ENCODE peak calls at places on chromosomes 13 and 19, in five cellular contexts. L is endothelial cell, J is dorsolateral prefrontal cortex, F is GM10248, Y is AG04450. T is an unnamed sample.

GRCh38 chr19:52981329-52981728 is 18.6 kb upstream of the ZNF816 start:
- DNase-seq in L (no peak), J (no peak), Y (no peak), F (no peak), T (no peak)

GRCh38 chr19:46862974-46863632 is 2.3 kb downstream of the ARHGAP35 start:
- DNase-seq in L (no peak), Y (no peak), F (no peak), J (no peak), T (no peak)

GRCh38 chr19:40342644-40343311 is 5.4 kb downstream of the C19orf47 start:
- DNase-seq in Y (no peak), F (no peak), L (no peak), J (no peak), T (no peak)

GRCh38 chr19:10552596-10553053 is 8.9 kb downstream of the ATG4D start:
- DNase-seq in J (no peak), L (no peak), F (no peak), Y (no peak), T (no peak)

GRCh38 chr19:39951065-39951650 is 16.7 kb upstream of the FCGBP start:
- DNase-seq in F (no peak), J (no peak), Y (no peak), L (no peak), T (no peak)

GRCh38 chr13:27971776-27972618 is 2.9 kb upstream of the CDX2 start:
- DNase-seq in L (no peak), J (no peak), F (no peak), Y (no peak), T (no peak)

GRCh38 chr13:45219123-45219891 is 18.5 kb upstream of the KCTD4 start:
- DNase-seq in J (no peak), F (no peak), L (no peak), Y (no peak), T (no peak)

GRCh38 chr19:43589680-43590079 is 6.3 kb downstream of the IRGQ start:
- DNase-seq in J (no peak), L (no peak), F (no peak), Y (no peak), T (no peak)

GRCh38 chr13:109605846-109606245 is 180.5 kb downstream of the IRS2 start:
- DNase-seq in F (no peak), Y (no peak), L (no peak), J (no peak), T (no peak)

GRCh38 chr13:93227280-93227905 is 786 bp downstream of the GPC6 start:
- DNase-seq in J (no peak), F (no peak), Y (no peak), L (peak), T (peak)

GRCh38 chr19:33883869-33884519 is 87.3 kb downstream of the KCTD15 start:
- DNase-seq in L (peak), F (no peak), J (no peak), Y (no peak), T (no peak)

GRCh38 chr19:1854542-1855039 is 6.3 kb upstream of the REXO1 start:
- DNase-seq in F (no peak), J (no peak), L (peak), Y (no peak), T (peak)

GRCh38 chr19:13143135-13143534 is 7.0 kb downstream of the STX10 start:
- DNase-seq in L (no peak), F (no peak), J (no peak), Y (no peak), T (no peak)

GRCh38 chr13:83312194-83312593 is 570.1 kb downstream of the SLITRK1 start:
- DNase-seq in F (no peak), L (no peak), J (no peak), Y (no peak), T (no peak)

GRCh38 chr19:7366701-7367420 is 18.1 kb downstream of the ARHGEF18 start:
- DNase-seq in F (peak), Y (no peak), J (no peak), L (no peak), T (no peak)

GRCh38 chr13:23384111-23384510 is 49.4 kb downstream of the SACS start:
- DNase-seq in J (no peak), Y (no peak), L (no peak), F (peak), T (no peak)

GRCh38 chr13:60162096-60162495 is 1.6 kb downstream of the DIAPH3 start:
- DNase-seq in F (no peak), L (no peak), Y (no peak), J (no peak), T (no peak)

GRCh38 chr13:59236309-59236939 is 927.3 kb downstream of the DIAPH3 start:
- DNase-seq in Y (no peak), F (no peak), L (no peak), J (no peak), T (no peak)

GRCh38 chr19:10510301-10510802 is 6.9 kb downstream of the S1PR5 start:
- DNase-seq in J (no peak), F (peak), L (peak), Y (no peak), T (peak)

GRCh38 chr19:49151339-49152217 is 3.6 kb downstream of the HRC start:
- DNase-seq in L (peak), Y (no peak), F (no peak), J (no peak), T (peak)

GRCh38 chr19:11054200-11054599 is 35.1 kb upstream of the LDLR start:
- DNase-seq in L (no peak), F (no peak), J (no peak), Y (no peak), T (no peak)

GRCh38 chr19:49638360-49638759 is 1.6 kb downstream of the RRAS start:
- DNase-seq in J (no peak), Y (no peak), L (no peak), F (no peak), T (no peak)

GRCh38 chr19:22620912-22621311 is 13.2 kb upstream of the ZNF492 start:
- DNase-seq in J (no peak), Y (no peak), L (no peak), F (no peak), T (no peak)

DNA sequence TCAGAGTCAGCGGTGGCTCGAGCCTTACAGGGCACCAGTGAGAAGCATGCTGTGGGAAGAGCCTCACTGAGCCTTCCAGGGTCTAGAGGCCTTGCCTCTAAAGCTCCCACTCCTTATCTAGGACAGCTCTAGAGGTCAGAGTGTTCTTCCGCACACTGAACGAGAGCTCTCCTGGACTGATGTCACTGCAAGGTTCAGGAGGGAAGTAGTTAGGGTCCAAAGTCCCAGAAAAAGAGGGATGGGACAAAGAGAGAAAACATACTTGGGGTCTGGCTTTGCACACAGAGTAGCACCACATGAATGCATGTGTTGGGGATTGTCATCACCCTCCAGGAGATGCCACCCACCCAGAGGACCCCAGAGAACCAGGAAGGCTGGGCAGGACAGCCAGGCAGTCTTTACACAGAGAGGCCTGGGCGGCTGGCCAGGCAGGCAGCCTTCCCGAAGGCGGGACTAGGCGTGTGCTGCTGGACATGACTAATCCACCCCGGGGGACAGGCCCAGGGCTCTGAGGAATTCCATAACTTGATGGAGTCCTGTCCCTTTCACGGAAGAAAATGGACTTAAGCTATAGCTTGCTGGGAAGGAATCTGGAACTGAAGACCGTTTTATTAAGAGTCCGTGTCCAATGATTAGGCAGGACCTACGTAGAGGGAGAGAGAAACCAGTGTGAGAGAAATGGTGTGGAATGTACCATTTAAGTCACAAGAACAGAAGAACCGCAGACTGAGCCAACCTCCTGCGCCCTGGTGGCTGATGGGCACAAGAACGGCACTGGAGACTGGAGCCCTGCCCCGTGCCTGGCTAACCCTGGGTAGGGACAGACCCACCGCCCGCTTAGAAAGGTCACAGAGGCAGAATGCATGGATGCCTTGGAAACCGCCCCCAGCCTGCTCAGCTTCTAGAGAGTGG is 16.7 kb upstream of the EPHX3 start:
- DNase-seq in L (no peak), J (no peak), Y (peak), F (no peak), T (no peak)
- TF ChIP-seq CTCF in L (no peak), J (no peak), Y (no peak), F (no peak), T (no peak)

GRCh38 chr13:41658057-41658642 is 200.8 kb downstream of the RGCC start:
- DNase-seq in F (no peak), J (no peak), Y (peak), L (no peak), T (no peak)
- TF ChIP-seq CTCF in F (no peak), J (no peak), Y (peak), L (no peak), T (no peak)

DNA sequence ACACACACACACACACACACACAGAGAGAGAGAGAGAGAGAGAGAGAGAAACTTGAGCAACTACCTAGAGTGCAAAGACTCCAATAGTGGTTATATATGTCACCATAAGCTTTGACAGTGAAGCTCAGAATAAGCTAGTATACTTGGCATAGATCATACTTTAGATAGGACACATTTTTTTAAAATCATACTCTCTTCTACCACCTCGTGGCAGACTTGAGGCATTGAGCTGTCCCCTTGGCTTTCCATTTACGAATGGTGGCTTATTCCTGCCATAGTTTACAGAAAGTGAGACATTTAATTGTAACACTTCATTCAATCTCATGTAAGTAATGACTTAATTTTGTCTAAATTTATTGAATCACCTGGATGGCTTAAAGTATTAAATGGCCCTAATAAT is 108.2 kb downstream of the EDNRB start:
- DNase-seq in L (no peak), Y (no peak), J (no peak), F (peak), T (no peak)
- TF ChIP-seq CTCF in L (no peak), Y (peak), J (peak), F (peak), T (peak)

GRCh38 chr19:51576850-51577249 is 5.8 kb downstream of the ZNF175 start:
- DNase-seq in J (no peak), Y (no peak), L (no peak), F (no peak), T (no peak)
- TF ChIP-seq CTCF in J (no peak), Y (no peak), L (no peak), F (no peak), T (no peak)

T was measured in glutamatergic neuron.